ENCODE peak calls at places on chromosomes 13 and 19, in ten cellular contexts. Y is ureter; F is activated naive CD8-positive, alpha-beta T cell treated with anti-CD3 and anti-CD28 coated beads, Interleukin-2, amount 50 U/mL, for 16 hours; T is GM20000; H is osteocyte; S is right cardiac atrium; W is HS-5; Z is NCI-H1417; K is endothelial cell; O is amniotic stem cell. C is an unnamed sample.

GRCh38 chr19:35742121-35742724 is at the start of gene IGFLR1:
- DNase-seq in Y (no peak), F (peak), T (peak), H (no peak), S (no peak), W (no peak), Z (no peak), K (no peak), O (no peak), C (no peak)

GRCh38 chr13:21175656-21176194 is 627 bp downstream of the SKA3 start:
- DNase-seq in Y (no peak), F (no peak), T (no peak), H (no peak), S (no peak), W (no peak), Z (no peak), K (no peak), O (no peak), C (peak)

GRCh38 chr13:111202745-111203144 is 87.6 kb downstream of the ARHGEF7 start:
- DNase-seq in Y (no peak), F (no peak), T (peak), H (no peak), S (no peak), W (peak), Z (no peak), K (no peak), O (peak), C (no peak)

GRCh38 chr19:48568345-48568886 is 16.4 kb downstream of the SULT2B1 start:
- DNase-seq in Y (peak), F (no peak), T (no peak), H (peak), S (peak), W (peak), Z (no peak), K (no peak), O (peak), C (peak)

GRCh38 chr19:12965017-12965811 is 4.2 kb upstream of the DAND5 start:
- DNase-seq in Y (peak), F (peak), T (peak), H (peak), S (peak), W (peak), Z (peak), K (peak), O (peak), C (no peak)

GRCh38 chr13:100491164-100491847 is 97.3 kb downstream of the GGACT start:
- DNase-seq in Y (no peak), F (no peak), T (no peak), H (no peak), S (peak), W (no peak), Z (no peak), K (no peak), O (no peak), C (no peak)

GRCh38 chr13:29131881-29132668 is 311.9 kb downstream of the MTUS2 start:
- DNase-seq in Y (no peak), F (no peak), T (no peak), H (no peak), S (no peak), W (no peak), Z (no peak), K (no peak), O (no peak), C (no peak)

GRCh38 chr19:5078179-5078578 is 109.3 kb downstream of the KDM4B start:
- DNase-seq in Y (no peak), F (no peak), T (no peak), H (no peak), S (peak), W (no peak), Z (no peak), K (no peak), O (no peak), C (no peak)

GRCh38 chr13:92838786-92839185 is 387.8 kb upstream of the GPC6 start:
- DNase-seq in Y (no peak), F (no peak), T (no peak), H (no peak), S (no peak), W (peak), Z (no peak), K (no peak), O (no peak), C (peak)

GRCh38 chr13:108917581-108917980 is 288.2 kb downstream of the MYO16 start:
- DNase-seq in Y (no peak), F (no peak), T (no peak), H (no peak), S (no peak), W (no peak), Z (peak), K (no peak), O (no peak), C (no peak)